ENCODE peak calls at places on chromosomes 12 and 14, in ten cellular contexts. O is endothelial cell of umbilical vein; C is suprapubic skin; L is heart left ventricle; Z is AG04450; W is CD8-positive, alpha-beta T cell; S is esophagus squamous epithelium; H is psoas muscle; R is left lung; T is upper lobe of right lung. F is an unnamed sample.

GRCh38 chr14:89279649-89280232 is 137.3 kb downstream of the FOXN3 start:
- DNase-seq in O (no peak), C (no peak), L (no peak), Z (no peak), W (no peak), S (no peak), H (no peak), R (no peak), T (no peak), F (no peak)

GRCh38 chr14:66974397-66975025 is 214.7 kb upstream of the GARIN2 start:
- DNase-seq in O (peak; percentile 5), C (no peak), L (no peak), Z (no peak), W (no peak), S (no peak), H (no peak), R (no peak), T (no peak), F (no peak)

GRCh38 chr12:94595152-94595551 is 55.2 kb downstream of the TMCC3 start:
- DNase-seq in O (no peak), C (no peak), L (no peak), Z (no peak), W (no peak), S (no peak), H (no peak), R (no peak), T (no peak), F (no peak)

GRCh38 chr12:77608157-77608755 is 222.4 kb upstream of the NAV3 start:
- DNase-seq in O (no peak), C (no peak), L (no peak), Z (no peak), W (no peak), S (no peak), H (no peak), R (no peak), T (no peak), F (no peak)

GRCh38 chr12:34290191-34290995 is 268.1 kb downstream of the ALG10 start:
- DNase-seq in O (no peak), C (peak; percentile 58), L (no peak), Z (no peak), W (no peak), S (no peak), H (peak; percentile 24), R (peak; percentile 39), T (peak; percentile 53), F (peak; percentile 38)

GRCh38 chr12:91332305-91332704 is 149.7 kb upstream of the DCN start:
- DNase-seq in O (no peak), C (no peak), L (no peak), Z (no peak), W (no peak), S (no peak), H (no peak), R (no peak), T (no peak), F (no peak)

GRCh38 chr12:121872546-121873223 is 14.0 kb upstream of the HPD start:
- DNase-seq in O (no peak), C (no peak), L (no peak), Z (peak; percentile 98), W (no peak), S (no peak), H (no peak), R (peak; percentile 45), T (no peak), F (no peak)

GRCh38 chr14:61322011-61322798 is 826 bp downstream of the PRKCH start:
- DNase-seq in O (no peak), C (no peak), L (peak; percentile 76), Z (no peak), W (no peak), S (no peak), H (peak; percentile 71), R (peak; percentile 86), T (peak; percentile 88), F (no peak)

GRCh38 chr12:104669057-104669770 is 212.5 kb downstream of the CHST11 start:
- DNase-seq in O (peak; percentile 32), C (no peak), L (peak; percentile 71), Z (no peak), W (no peak), S (no peak), H (no peak), R (peak; percentile 82), T (peak; percentile 77), F (peak; percentile 85)

GRCh38 chr12:64733857-64734256 is 25.3 kb downstream of the GNS start:
- DNase-seq in O (peak; percentile 37), C (no peak), L (no peak), Z (no peak), W (no peak), S (no peak), H (peak; percentile 76), R (no peak), T (no peak), F (no peak)

GRCh38 chr14:68643673-68644072 is 149.2 kb downstream of the ZFP36L1 start:
- DNase-seq in O (no peak), C (peak; percentile 20), L (no peak), Z (no peak), W (no peak), S (no peak), H (no peak), R (no peak), T (peak; percentile 7), F (peak; percentile 71)

GRCh38 chr12:53949631-53950440 is 4.9 kb upstream of the HOXC12 start:
- DNase-seq in O (no peak), C (no peak), L (no peak), Z (no peak), W (no peak), S (no peak), H (peak; percentile 45), R (peak; percentile 69), T (no peak), F (no peak)
- H3K27ac ChIP-seq in O (no peak overlapping the region), C (no peak overlapping the region), L (no peak overlapping the region), Z (no peak overlapping the region), W (no peak overlapping the region), S (no peak overlapping the region), H (no peak overlapping the region), R (no peak overlapping the region), T (no peak overlapping the region), F (no peak overlapping the region)

GRCh38 chr14:41285193-41285748 is 321.4 kb upstream of the LRFN5 start:
- DNase-seq in O (no peak), C (no peak), L (no peak), Z (no peak), W (no peak), S (no peak), H (no peak), R (no peak), T (no peak), F (no peak)

GRCh38 chr14:41280745-41281144 is 325.9 kb upstream of the LRFN5 start:
- DNase-seq in O (no peak), C (no peak), L (no peak), Z (no peak), W (no peak), S (no peak), H (no peak), R (no peak), T (no peak), F (no peak)
- TF ChIP-seq CTCF in O (no peak), C (no peak), L (no peak), Z (no peak), W (no peak), S (no peak), H (no peak), R (no peak), T (peak; percentile 20), F (no peak)

DNA sequence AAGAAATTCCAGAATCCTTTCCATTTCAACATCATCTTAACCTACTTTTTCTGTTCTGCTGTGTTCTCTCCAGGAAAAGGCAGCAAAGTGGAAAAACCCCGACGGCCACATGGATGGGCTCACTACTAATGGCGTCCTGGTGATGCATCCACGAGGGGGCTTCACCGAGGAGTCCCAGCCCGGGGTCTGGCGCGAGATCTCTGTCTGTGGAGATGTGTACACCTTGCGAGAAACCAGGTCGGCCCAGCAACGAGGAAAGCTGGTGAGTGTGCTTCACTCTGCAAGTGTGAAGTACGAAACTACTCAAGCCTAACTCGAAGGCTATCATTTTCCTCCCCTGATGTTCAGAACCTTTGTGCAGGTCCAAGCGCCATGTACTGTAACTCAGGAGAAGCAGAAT is 172.0 kb downstream of the PELI2 start:
- DNase-seq in O (no peak), C (no peak), L (no peak), Z (no peak), W (no peak), S (no peak), H (peak; percentile 52), R (peak; percentile 69), T (no peak), F (no peak)
- H3K4me3 ChIP-seq in O (no peak overlapping the region), C (no peak overlapping the region), L (no peak overlapping the region), Z (no peak overlapping the region), W (no peak overlapping the region), S (no peak overlapping the region), H (no peak overlapping the region), R (no peak overlapping the region), T (no peak overlapping the region), F (no peak overlapping the region)

GRCh38 chr12:108340037-108340436 is 926 bp upstream of the CMKLR1 start:
- DNase-seq in O (no peak), C (no peak), L (no peak), Z (no peak), W (no peak), S (no peak), H (peak; percentile 60), R (no peak), T (no peak), F (peak; percentile 89)

GRCh38 chr12:108338915-108339657 is at the start of gene CMKLR1:
- DNase-seq in O (no peak), C (no peak), L (peak; percentile 83), Z (no peak), W (no peak), S (no peak), H (peak; percentile 70), R (no peak), T (peak; percentile 74), F (peak; percentile 84)

GRCh38 chr12:108333898-108334699 is 5.0 kb downstream of the CMKLR1 start:
- DNase-seq in O (peak; percentile 67), C (no peak), L (no peak), Z (no peak), W (peak; percentile 4), S (no peak), H (peak; percentile 35), R (no peak), T (no peak), F (no peak)

GRCh38 chr12:108335349-108336119 is 3.6 kb downstream of the CMKLR1 start:
- DNase-seq in O (no peak), C (no peak), L (no peak), Z (no peak), W (no peak), S (no peak), H (no peak), R (no peak), T (no peak), F (no peak)

DNA sequence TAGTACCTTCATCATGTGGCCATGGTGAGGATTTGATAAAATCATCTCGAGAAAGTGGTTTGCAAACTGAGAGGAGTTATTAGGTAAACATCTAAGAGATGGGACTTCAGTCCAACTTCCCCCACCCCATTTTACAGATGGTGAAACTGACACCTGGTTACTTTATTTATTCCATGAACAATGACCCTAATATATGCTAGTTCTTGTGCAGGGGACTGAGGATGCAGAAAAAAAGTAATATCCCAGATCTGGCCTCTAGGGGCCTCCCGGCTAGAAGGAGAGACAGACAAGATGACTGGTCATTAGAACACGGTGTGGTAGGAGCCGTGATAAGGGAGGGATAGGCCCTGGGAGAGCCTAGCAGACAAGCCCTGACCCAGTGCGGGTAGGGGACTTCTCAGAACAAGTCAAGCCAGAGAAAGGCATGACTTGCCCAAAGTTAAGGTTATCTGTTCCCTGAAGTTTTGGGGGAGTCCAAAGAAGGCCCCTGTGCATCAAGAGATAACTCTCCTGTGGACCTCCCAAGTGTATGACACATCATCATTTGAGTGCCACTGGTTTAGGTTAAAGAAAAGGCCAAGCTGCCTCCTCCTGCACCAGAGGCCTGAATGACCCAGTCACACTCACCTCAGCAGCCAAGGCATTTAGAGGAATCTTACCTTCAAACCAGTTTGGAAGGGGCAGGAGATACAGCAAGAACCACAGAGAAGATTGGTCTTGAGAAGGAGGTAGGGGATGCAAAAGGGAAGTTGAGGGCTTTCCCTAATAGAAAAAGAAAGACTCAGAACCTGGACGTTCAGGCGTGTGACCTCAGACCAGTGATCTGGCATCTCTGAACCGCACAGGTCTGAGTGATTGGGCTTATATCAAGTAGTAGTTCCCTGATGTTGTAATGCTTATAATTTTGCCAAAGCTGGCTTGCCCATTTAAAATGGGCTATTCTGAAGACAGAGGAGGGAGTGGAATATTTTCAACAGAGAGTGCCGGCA is 1.6 kb downstream of the CMKLR1 start:
- DNase-seq in O (peak; percentile 33), C (no peak), L (no peak), Z (no peak), W (no peak), S (no peak), H (no peak), R (no peak), T (no peak), F (no peak)
- H3K27ac ChIP-seq in O (no peak overlapping the region), C (no peak overlapping the region), L (peak overlapping the region; percentile 80), Z (no peak overlapping the region), W (no peak overlapping the region), S (peak overlapping the region; percentile 67), H (peak overlapping the region; percentile 30), R (peak overlapping the region; percentile 57), T (peak overlapping the region; percentile 70), F (peak overlapping the region; percentile 90)

F was measured in coronary artery.